ENCODE peak calls at places on chromosomes 12 and 14, in nine cellular contexts. D is uterus, R is AG09309, E is pancreas, Z is fibroblast of pulmonary artery, Y is IMR-90, O is neural progenitor cell, F is BJ, G is GM13977. I is an unnamed sample.

GRCh38 chr12:19799886-19800602 is 360.8 kb downstream of the AEBP2 start:
- DNase-seq in O (no peak), Y (no peak), R (no peak), D (no peak), E (no peak), G (no peak), F (no peak), Z (peak; percentile 56), I (no peak)

GRCh38 chr12:116381744-116382455 is 104.4 kb upstream of the MED13L start:
- DNase-seq in E (no peak), Z (peak; percentile 95), G (no peak), R (peak; percentile 93), Y (peak; percentile 98), F (peak; percentile 93), D (no peak), O (peak; percentile 92), I (peak; percentile 38)

GRCh38 chr14:73168691-73169090 is 32.4 kb downstream of the PSEN1 start:
- DNase-seq in G (no peak), Y (no peak), Z (no peak), F (no peak), O (no peak), R (no peak), E (no peak), D (no peak), I (no peak)

GRCh38 chr12:3704512-3705348 is 48.2 kb downstream of the CRACR2A start:
- DNase-seq in O (no peak), Y (peak; percentile 10), R (no peak), G (peak; percentile 32), D (no peak), F (no peak), E (no peak), Z (peak; percentile 60), I (no peak)

GRCh38 chr12:7162691-7163114 is 26.8 kb upstream of the PEX5 start:
- DNase-seq in R (no peak), E (peak; percentile 63), D (no peak), Y (no peak), O (peak; percentile 58), F (no peak), G (peak; percentile 39), Z (peak; percentile 16), I (peak; percentile 25)

GRCh38 chr14:79280400-79280670 is 931.0 kb downstream of the DIO2 start:
- DNase-seq in O (no peak), F (no peak), G (no peak), E (no peak), R (no peak), Z (no peak), D (no peak), Y (no peak), I (no peak)

GRCh38 chr12:71438670-71439361 is 782 bp upstream of the LGR5 start:
- DNase-seq in F (no peak), Z (peak; percentile 6), R (no peak), E (no peak), O (peak; percentile 47), D (no peak), G (peak; percentile 23), Y (no peak), I (no peak)

GRCh38 chr12:59134750-59135149 is 214.4 kb upstream of the LRIG3 start:
- DNase-seq in Y (no peak), R (no peak), D (no peak), O (no peak), F (no peak), G (no peak), E (no peak), Z (no peak), I (no peak)

GRCh38 chr12:50637870-50638481 is 125.9 kb upstream of the ATF1 start:
- DNase-seq in F (no peak), D (no peak), Y (peak; percentile 69), Z (peak; percentile 77), O (peak; percentile 66), G (peak; percentile 40), E (no peak), R (no peak), I (no peak)

GRCh38 chr12:27549801-27550652 is 26.0 kb downstream of the PPFIBP1 start:
- DNase-seq in F (peak; percentile 86), O (no peak), G (no peak), Z (peak; percentile 99), Y (peak; percentile 97), E (peak; percentile 74), R (peak; percentile 93), D (peak; percentile 94), I (no peak)

GRCh38 chr14:68978550-68978911 is 571 bp downstream of the ACTN1 start:
- DNase-seq in O (peak; percentile 90), F (no peak), D (peak; percentile 82), R (no peak), E (peak; percentile 86), Y (no peak), G (peak; percentile 63), Z (no peak), I (peak; percentile 71)

GRCh38 chr12:47234576-47235141 is 154.9 kb upstream of the AMIGO2 start:
- DNase-seq in G (no peak), Y (no peak), D (no peak), F (no peak), R (no peak), E (no peak), Z (no peak), O (no peak), I (no peak)

GRCh38 chr12:68237068-68237467 is 11.5 kb upstream of the IL26 start:
- DNase-seq in O (no peak), D (no peak), R (no peak), F (no peak), Z (no peak), G (no peak), E (no peak), Y (no peak), I (no peak)

GRCh38 chr14:105473033-105473676 is 1.5 kb upstream of the CRIP2 start:
- DNase-seq in O (no peak), D (no peak), Y (no peak), E (peak; percentile 76), R (no peak), Z (no peak), G (no peak), F (no peak), I (no peak)

DNA sequence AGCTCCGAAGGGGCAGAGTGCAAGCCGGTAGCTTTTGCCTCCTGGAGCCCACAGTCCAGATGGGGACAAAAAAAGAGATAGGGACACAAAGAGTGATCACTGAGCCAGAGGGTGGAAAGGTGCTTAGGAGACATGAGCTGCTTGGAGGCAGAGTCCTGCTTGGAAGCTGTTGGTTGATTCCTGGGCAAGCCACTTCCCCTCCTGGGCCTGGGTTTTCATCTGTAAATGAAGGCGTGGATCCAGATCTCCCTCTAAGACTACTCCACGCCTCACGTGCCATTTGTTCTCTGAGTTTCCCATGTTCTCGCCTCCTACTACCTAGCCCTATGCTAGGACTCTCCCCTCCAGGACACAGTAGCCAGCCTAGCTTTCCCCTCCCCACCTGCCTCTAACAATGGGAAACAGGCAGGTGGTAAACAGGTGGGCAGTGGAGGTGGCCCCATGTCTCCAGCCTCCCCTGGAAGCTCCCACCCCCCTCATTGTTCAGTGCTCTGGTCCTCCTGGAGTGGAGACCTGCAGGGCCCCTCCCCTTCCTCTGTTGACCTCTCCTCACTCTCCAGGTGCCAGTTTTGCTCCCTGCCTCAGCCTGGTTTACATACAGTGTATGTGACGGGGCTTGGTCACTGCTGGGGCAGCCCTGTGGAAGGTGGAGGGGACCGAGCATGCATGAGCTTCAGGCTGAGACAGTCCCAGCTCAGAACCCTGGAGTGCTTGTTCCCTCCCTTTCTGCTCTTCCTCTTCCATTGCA is 3.8 kb downstream of the SERPINA3 start:
- DNase-seq in R (no peak), O (no peak), Y (no peak), Z (no peak), D (no peak), F (no peak), G (no peak), E (no peak), I (no peak)
- TF ChIP-seq CTCF in R (no peak), O (no peak), Y (no peak), Z (no peak), D (no peak), F (no peak), G (no peak), E (no peak), I (no peak)

GRCh38 chr14:52550661-52551060 is 1.6 kb downstream of the TXNDC16 start:
- DNase-seq in D (no peak), G (no peak), R (no peak), Z (no peak), E (no peak), F (no peak), Y (no peak), O (no peak), I (no peak)

GRCh38 chr14:52545584-52546317 is 6.6 kb downstream of the TXNDC16 start:
- DNase-seq in D (no peak), R (no peak), E (no peak), Z (no peak), G (no peak), Y (no peak), O (no peak), F (no peak), I (no peak)

GRCh38 chr14:52547027-52547426 is 5.3 kb downstream of the TXNDC16 start:
- DNase-seq in D (no peak), Y (no peak), R (no peak), F (no peak), G (no peak), Z (no peak), E (no peak), O (no peak), I (no peak)

GRCh38 chr14:52546318-52546670 is 6.0 kb downstream of the TXNDC16 start:
- DNase-seq in G (no peak), D (no peak), F (no peak), R (no peak), E (no peak), O (no peak), Y (no peak), Z (no peak), I (no peak)

GRCh38 chr14:52547526-52547925 is 4.8 kb downstream of the TXNDC16 start:
- DNase-seq in Y (no peak), R (no peak), G (no peak), E (no peak), D (no peak), O (no peak), F (no peak), Z (no peak), I (no peak)
- TF ChIP-seq CTCF in Y (no peak), R (no peak), G (no peak), E (no peak), D (no peak), O (no peak), F (no peak), Z (no peak), I (no peak)

DNA sequence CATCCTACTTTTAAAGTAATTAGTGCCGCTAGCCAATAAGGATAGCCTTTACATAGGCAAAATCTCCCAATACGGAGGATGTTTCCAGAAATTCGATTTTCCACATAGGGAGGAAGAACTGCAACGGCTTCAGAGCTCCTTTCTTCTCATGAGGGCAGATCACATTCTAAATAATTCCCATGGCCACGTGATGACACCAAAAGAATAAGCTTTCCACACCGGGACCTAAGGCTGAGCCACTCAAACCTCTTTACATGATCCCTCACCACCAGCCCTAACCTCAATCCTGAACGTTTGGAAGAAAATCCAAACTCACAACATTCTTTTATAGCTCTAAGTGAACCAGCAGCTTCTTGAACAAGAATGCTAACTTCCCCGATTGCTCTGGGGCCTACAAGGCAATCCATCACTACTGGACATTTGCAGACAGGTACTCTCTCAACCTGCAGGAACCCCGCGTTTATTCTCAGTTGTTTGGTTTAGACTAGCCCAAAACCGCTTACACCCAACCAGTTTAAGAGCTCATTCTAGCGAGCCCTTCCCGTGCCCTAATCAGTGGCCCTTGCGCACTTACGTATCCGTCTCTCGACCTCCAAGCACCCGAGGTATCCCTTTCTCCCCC is 879 bp downstream of the CAPRIN2 start:
- DNase-seq in Z (peak; percentile 53), Y (peak; percentile 32), D (no peak), E (no peak), F (no peak), O (peak; percentile 2), G (no peak), R (no peak), I (peak; percentile 2)
- TF ChIP-seq CTCF in Z (no peak), Y (no peak), D (no peak), E (no peak), F (no peak), O (no peak), G (no peak), R (no peak), I (no peak)

GRCh38 chr12:84874825-84875139 is 37.8 kb downstream of the SLC6A15 start:
- DNase-seq in F (no peak), E (no peak), Z (no peak), D (no peak), Y (no peak), O (no peak), G (no peak), R (no peak), I (no peak)
- TF ChIP-seq CTCF in F (no peak), E (no peak), Z (no peak), D (no peak), Y (no peak), O (no peak), G (no peak), R (no peak), I (peak; percentile 56)